ENCODE peak calls at places on chromosomes 5 and 9, in nine cellular contexts. P is WTC11; A is stimulated activated CD4-positive, alpha-beta T cell treated with anti-CD3 and anti-CD28 coated beads, Interleukin-15, amount 100 ng/mL, for 24 hours; J is lung microvascular endothelial cell; V is NCI-H510A treated with DMSO at 0.1 percent for 48 hours; B is left cardiac atrium; F is T-cell; R is aorta; C is dorsolateral prefrontal cortex. M is an unnamed sample.

GRCh38 chr5:135248801-135249231 is 150.2 kb downstream of the MACROH2A1 start:
- DNase-seq in P (no peak), A (no peak), J (no peak), V (no peak), B (no peak), F (no peak), R (peak; percentile 19), C (peak; percentile 15), M (no peak)

GRCh38 chr9:107711528-107711927 is 222.0 kb upstream of the KLF4 start:
- DNase-seq in P (no peak), A (no peak), J (peak; percentile 37), V (peak; percentile 3), B (peak; percentile 51), F (no peak), R (peak; percentile 65), C (no peak), M (peak; percentile 96)

GRCh38 chr5:6719417-6719816 is 6.2 kb downstream of the TENT4A start:
- DNase-seq in P (no peak), A (no peak), J (no peak), V (no peak), B (no peak), F (no peak), R (no peak), C (no peak), M (no peak)

GRCh38 chr9:137611623-137612609 is 6.4 kb downstream of the ARRDC1 start:
- DNase-seq in P (no peak), A (peak; percentile 57), J (no peak), V (peak; percentile 70), B (peak; percentile 70), F (no peak), R (peak; percentile 64), C (no peak), M (peak; percentile 79)

GRCh38 chr9:76027426-76027825 is 137.0 kb downstream of the PCSK5 start:
- DNase-seq in P (no peak), A (no peak), J (no peak), V (no peak), B (no peak), F (no peak), R (no peak), C (no peak), M (no peak)

GRCh38 chr9:90801507-90802289 is at the start of gene SYK:
- DNase-seq in P (peak; percentile 67), A (peak; percentile 22), J (no peak), V (peak; percentile 91), B (peak; percentile 65), F (no peak), R (peak; percentile 81), C (no peak), M (no peak)

GRCh38 chr5:173454381-173454763 is 126.2 kb upstream of the STC2 start:
- DNase-seq in P (no peak), A (no peak), J (peak; percentile 42), V (no peak), B (no peak), F (no peak), R (no peak), C (no peak), M (peak; percentile 43)

GRCh38 chr9:129313331-129313955 is 135.4 kb upstream of the IER5L start:
- DNase-seq in P (no peak), A (no peak), J (no peak), V (no peak), B (no peak), F (no peak), R (no peak), C (peak; percentile 10), M (no peak)

GRCh38 chr5:16390825-16391224 is 74.8 kb downstream of the ZNF622 start:
- DNase-seq in P (no peak), A (no peak), J (no peak), V (no peak), B (no peak), F (no peak), R (no peak), C (no peak), M (no peak)

GRCh38 chr9:36834736-36835135 is 199.3 kb downstream of the PAX5 start:
- DNase-seq in P (no peak), A (no peak), J (no peak), V (no peak), B (peak; percentile 10), F (no peak), R (peak; percentile 9), C (peak; percentile 9), M (no peak)

GRCh38 chr5:60332244-60333018 is 367.5 kb downstream of the DEPDC1B start:
- DNase-seq in P (no peak), A (no peak), J (no peak), V (no peak), B (no peak), F (no peak), R (no peak), C (no peak), M (peak; percentile 59)